ENCODE peak calls at places on chromosomes 13 and 19, in ten cellular contexts. F, C, E, G, Q, U, Z, R, T and A are unnamed samples.

GRCh38 chr13:66265446-66265845 is 964.7 kb downstream of the PCDH9 start:
- DNase-seq in F (no peak), C (no peak), E (no peak), G (no peak), Q (no peak), U (no peak), Z (no peak), R (no peak), T (no peak), A (no peak)

GRCh38 chr13:37715606-37716015 is 117.0 kb upstream of the POSTN start:
- DNase-seq in F (no peak), C (no peak), E (no peak), G (peak; percentile 91), Q (no peak), U (no peak), Z (no peak), R (no peak), T (no peak), A (no peak)

GRCh38 chr19:44776402-44777096 is 1.1 kb upstream of the CBLC start:
- DNase-seq in F (no peak), C (no peak), E (no peak), G (peak; percentile 96), Q (no peak), U (no peak), Z (no peak), R (peak; percentile 32), T (no peak), A (no peak)

GRCh38 chr19:50515168-50515561 is 1.5 kb upstream of the ASPDH start:
- DNase-seq in F (no peak), C (no peak), E (no peak), G (no peak), Q (no peak), U (no peak), Z (peak; percentile 12), R (no peak), T (no peak), A (no peak)

GRCh38 chr19:7152568-7152967 is 83.1 kb downstream of the ZNF557 start:
- DNase-seq in F (no peak), C (no peak), E (peak; percentile 24), G (no peak), Q (no peak), U (no peak), Z (no peak), R (no peak), T (no peak), A (peak; percentile 18)

GRCh38 chr13:50357136-50357535 is 341.9 kb downstream of the KCNRG start:
- DNase-seq in F (no peak), C (no peak), E (no peak), G (no peak), Q (no peak), U (no peak), Z (no peak), R (no peak), T (no peak), A (no peak)

GRCh38 chr13:60267498-60268202 is 103.9 kb upstream of the DIAPH3 start:
- DNase-seq in F (peak; percentile 26), C (no peak), E (peak; percentile 40), G (no peak), Q (no peak), U (no peak), Z (peak; percentile 36), R (peak; percentile 45), T (no peak), A (peak; percentile 54)

GRCh38 chr19:6041991-6042421 is 64.1 kb upstream of the RANBP3 start:
- DNase-seq in F (peak; percentile 16), C (no peak), E (no peak), G (no peak), Q (peak; percentile 29), U (no peak), Z (no peak), R (no peak), T (no peak), A (no peak)

GRCh38 chr13:76868451-76868850 is 17.8 kb downstream of the KCTD12 start:
- DNase-seq in F (no peak), C (no peak), E (no peak), G (no peak), Q (no peak), U (no peak), Z (no peak), R (no peak), T (no peak), A (no peak)

GRCh38 chr13:91618315-91618714 is 219.9 kb downstream of the GPC5 start:
- DNase-seq in F (no peak), C (no peak), E (no peak), G (no peak), Q (no peak), U (no peak), Z (no peak), R (no peak), T (no peak), A (no peak)

GRCh38 chr13:48120246-48120645 is 25.3 kb upstream of the MED4 start:
- DNase-seq in F (no peak), C (no peak), E (no peak), G (no peak), Q (no peak), U (no peak), Z (no peak), R (no peak), T (no peak), A (no peak)

GRCh38 chr13:98334620-98335205 is 157.6 kb upstream of the RNF113B start:
- DNase-seq in F (peak; percentile 7), C (no peak), E (no peak), G (no peak), Q (no peak), U (no peak), Z (no peak), R (no peak), T (no peak), A (no peak)

GRCh38 chr13:111893071-111893606 is 173.8 kb upstream of the SOX1 start:
- DNase-seq in F (no peak), C (no peak), E (peak; percentile 93), G (no peak), Q (peak; percentile 52), U (no peak), Z (no peak), R (peak; percentile 72), T (no peak), A (no peak)

GRCh38 chr13:112510002-112510780 is 77.8 kb downstream of the TUBGCP3 start:
- DNase-seq in F (peak; percentile 33), C (no peak), E (peak; percentile 81), G (peak; percentile 69), Q (no peak), U (peak; percentile 59), Z (peak; percentile 28), R (peak; percentile 53), T (no peak), A (peak; percentile 15)

GRCh38 chr19:12815088-12815487 is 8.7 kb downstream of the RNASEH2A start:
- DNase-seq in F (no peak), C (no peak), E (no peak), G (no peak), Q (no peak), U (no peak), Z (no peak), R (no peak), T (no peak), A (no peak)

GRCh38 chr13:48580185-48580803 is 47.4 kb upstream of the RCBTB2 start:
- DNase-seq in F (peak; percentile 89), C (no peak), E (peak; percentile 74), G (peak; percentile 64), Q (no peak), U (peak; percentile 26), Z (peak; percentile 76), R (peak; percentile 71), T (peak; percentile 19), A (peak; percentile 85)

GRCh38 chr13:30027569-30028455 is 177.4 kb upstream of the UBL3 start:
- DNase-seq in F (no peak), C (no peak), E (no peak), G (no peak), Q (no peak), U (no peak), Z (no peak), R (no peak), T (no peak), A (no peak)

DNA sequence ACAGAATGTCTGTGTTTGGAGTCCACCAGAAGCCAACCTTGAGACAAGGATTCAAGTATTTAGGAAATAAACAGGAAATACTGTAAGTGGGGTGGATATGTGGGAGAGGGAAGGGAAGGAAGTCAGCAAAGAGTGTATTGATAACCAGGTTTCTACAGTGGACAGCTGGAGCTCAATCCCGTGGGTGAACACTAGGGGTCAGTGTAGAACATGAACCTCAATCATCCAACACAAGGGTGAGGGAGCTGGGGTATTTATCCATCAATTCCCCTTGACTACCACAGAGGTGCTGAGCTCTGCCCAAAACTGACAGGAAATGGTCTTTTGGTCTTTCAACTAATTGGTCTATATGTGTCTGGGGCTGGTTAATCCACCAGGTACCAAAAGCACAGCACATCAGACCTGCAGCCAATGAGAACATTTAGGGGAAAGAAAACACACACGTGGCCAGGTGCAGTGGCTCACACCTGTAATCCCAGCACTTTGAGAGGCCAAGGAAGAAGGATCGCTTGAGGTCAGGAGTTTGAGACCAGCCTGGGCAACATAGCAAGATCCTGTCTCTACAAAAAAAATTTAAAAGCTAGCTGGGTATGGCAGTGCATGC is 5.6 kb upstream of the SYDE1 start:
- DNase-seq in F (peak; percentile 67), C (no peak), E (peak; percentile 45), G (peak; percentile 65), Q (no peak), U (no peak), Z (no peak), R (peak; percentile 84), T (no peak), A (peak; percentile 83)
- TF ChIP-seq CTCF in F (peak; percentile 54), C (no peak), E (peak; percentile 69), G (peak; percentile 78), Q (peak; percentile 66), U (peak; percentile 33), Z (peak; percentile 22), R (peak; percentile 67), T (peak; percentile 78), A (peak; percentile 79)

GRCh38 chr19:33320636-33321035 is 18.3 kb upstream of the CEBPA start:
- DNase-seq in F (no peak), C (no peak), E (no peak), G (no peak), Q (no peak), U (no peak), Z (no peak), R (no peak), T (no peak), A (no peak)
- TF ChIP-seq CTCF in F (no peak), C (no peak), E (no peak), G (no peak), Q (no peak), U (no peak), Z (no peak), R (no peak), T (no peak), A (no peak)

DNA sequence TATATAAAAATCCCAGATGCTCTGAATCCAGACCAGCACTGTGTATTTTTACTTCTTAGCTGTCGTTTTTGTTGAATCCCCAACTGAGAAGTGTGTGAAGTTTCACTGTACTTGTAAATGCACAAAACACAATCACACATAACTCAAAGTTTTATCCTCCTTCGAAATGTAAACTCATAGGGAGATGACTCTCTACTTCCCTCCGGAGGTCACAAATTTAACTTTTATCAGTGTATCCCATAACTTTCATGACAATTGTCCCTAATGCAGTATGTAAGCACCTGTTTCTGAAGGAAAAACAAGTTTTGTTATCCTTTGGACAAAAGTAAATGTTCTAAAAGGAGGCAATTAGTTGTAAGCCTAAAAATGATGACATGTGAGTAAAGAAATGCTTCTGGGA is 665.0 kb upstream of the SLITRK6 start:
- DNase-seq in F (no peak), C (no peak), E (peak; percentile 8), G (peak; percentile 4), Q (no peak), U (no peak), Z (no peak), R (no peak), T (no peak), A (no peak)
- TF ChIP-seq CTCF in F (no peak), C (no peak), E (peak; percentile 50), G (no peak), Q (no peak), U (no peak), Z (no peak), R (no peak), T (no peak), A (no peak)

GRCh38 chr13:31409678-31410356 is 210.0 kb downstream of the B3GLCT start:
- DNase-seq in F (no peak), C (no peak), E (peak; percentile 26), G (peak; percentile 23), Q (no peak), U (no peak), Z (no peak), R (no peak), T (no peak), A (no peak)
- TF ChIP-seq CTCF in F (no peak), C (no peak), E (peak; percentile 33), G (peak; percentile 27), Q (no peak), U (no peak), Z (no peak), R (no peak), T (peak; percentile 16), A (no peak)